ENCODE peak calls at places on chromosomes 16 and 17, in ten cellular contexts. F, Y, D, R, X, G, O, Q, E and I are unnamed samples.

GRCh38 chr17:50262001-50262794 is 12.1 kb upstream of the TMEM92 start:
- DNase-seq in X (no peak), R (no peak), F (no peak), D (no peak), E (no peak), Q (no peak), Y (peak; percentile 35), O (no peak), G (no peak), I (no peak)

GRCh38 chr16:496097-496886 is 31.2 kb upstream of the CAPN15 start:
- DNase-seq in O (no peak), Q (no peak), D (no peak), X (no peak), Y (no peak), R (no peak), G (no peak), F (no peak), E (no peak), I (no peak)

GRCh38 chr16:30927789-30928378 is 4.5 kb downstream of the FBXL19 start:
- DNase-seq in G (peak; percentile 85), O (peak; percentile 60), Q (no peak), F (peak; percentile 62), Y (peak; percentile 96), D (peak; percentile 30), X (no peak), E (peak; percentile 85), R (no peak), I (no peak)

GRCh38 chr17:74749262-74750038 is 1.0 kb downstream of the NHERF1 start:
- DNase-seq in D (peak; percentile 57), Q (no peak), X (no peak), O (no peak), Y (no peak), R (no peak), E (no peak), G (peak; percentile 52), F (peak; percentile 51), I (no peak)

GRCh38 chr17:59355030-59355694 is 23.7 kb downstream of the YPEL2 start:
- DNase-seq in F (no peak), R (no peak), Q (no peak), D (no peak), O (peak; percentile 70), E (no peak), X (no peak), Y (no peak), G (no peak), I (no peak)

GRCh38 chr17:18115517-18115916 is 7.0 kb downstream of the MYO15A start:
- DNase-seq in R (no peak), O (no peak), F (no peak), Y (no peak), G (no peak), D (no peak), E (no peak), X (no peak), Q (no peak), I (no peak)

GRCh38 chr17:46061435-46061834 is 62.4 kb downstream of the STH start:
- DNase-seq in G (peak; percentile 68), F (no peak), O (no peak), X (no peak), D (no peak), Q (peak; percentile 18), R (no peak), E (no peak), Y (no peak), I (no peak)

GRCh38 chr17:10087333-10087732 is 111.1 kb downstream of the GAS7 start:
- DNase-seq in E (no peak), X (no peak), R (no peak), Q (no peak), Y (no peak), D (no peak), F (no peak), O (no peak), G (no peak), I (no peak)

GRCh38 chr16:69485361-69485760 is 60.9 kb downstream of the CYB5B start:
- DNase-seq in O (no peak), R (no peak), Q (no peak), D (no peak), X (no peak), Y (no peak), G (no peak), E (no peak), F (no peak), I (no peak)

GRCh38 chr17:27244481-27245223 is 49.3 kb upstream of the WSB1 start:
- DNase-seq in F (peak; percentile 43), X (peak; percentile 84), G (peak; percentile 74), Q (peak; percentile 81), O (no peak), E (no peak), D (no peak), Y (peak; percentile 68), R (no peak), I (peak; percentile 85)

GRCh38 chr16:62194828-62195227 is 158.6 kb upstream of the CDH8 start:
- DNase-seq in F (no peak), Q (no peak), Y (no peak), O (no peak), D (no peak), E (no peak), R (no peak), X (no peak), G (peak; percentile 45), I (no peak)

GRCh38 chr16:27286446-27286845 is 17.9 kb upstream of the NSMCE1 start:
- DNase-seq in Y (no peak), X (peak; percentile 80), Q (peak; percentile 88), E (no peak), F (no peak), R (no peak), O (no peak), D (no peak), G (no peak), I (peak; percentile 83)

GRCh38 chr16:56860226-56861020 is 4.6 kb upstream of the SLC12A3 start:
- DNase-seq in Q (no peak), R (no peak), D (peak; percentile 51), E (no peak), F (no peak), X (no peak), O (no peak), Y (no peak), G (no peak), I (no peak)

GRCh38 chr16:61887903-61888302 is 148.3 kb downstream of the CDH8 start:
- DNase-seq in F (no peak), R (no peak), E (no peak), X (peak; percentile 63), G (no peak), Y (no peak), D (no peak), O (no peak), Q (no peak), I (no peak)

GRCh38 chr17:77391668-77392375 is 251.1 kb downstream of the SEC14L1 start:
- DNase-seq in Q (peak; percentile 97), F (peak; percentile 72), G (peak; percentile 88), R (no peak), O (no peak), E (no peak), Y (peak; percentile 79), X (peak; percentile 96), D (peak; percentile 67), I (peak; percentile 95)

GRCh38 chr16:50440531-50440930 is 71.7 kb upstream of the BRD7 start:
- DNase-seq in F (no peak), O (no peak), R (no peak), E (no peak), Y (no peak), D (no peak), Q (no peak), X (no peak), G (no peak), I (no peak)